ENCODE peak calls at places on chromosomes 16 and 17, in five cellular contexts. One of them, this sample, is unnamed.

GRCh38 chr17:29292071-29292991 is 1.6 kb downstream of the NUFIP2 start:
- DNase-seq in fibroblast of lung: peak
- DNase-seq in transverse colon: peak
- DNase-seq in fibroblast of the aortic adventitia: peak
- DNase-seq in cardiac muscle cell: peak
- DNase-seq in this sample: peak

GRCh38 chr17:38871247-38871991 is 1.6 kb downstream of the LASP1 start:
- DNase-seq in fibroblast of lung: peak
- DNase-seq in cardiac muscle cell: peak
- DNase-seq in transverse colon: peak
- DNase-seq in fibroblast of the aortic adventitia: peak
- DNase-seq in this sample: peak

GRCh38 chr17:17676752-17677151 is 4.5 kb upstream of the RAI1 start:
- DNase-seq in fibroblast of lung: no peak
- DNase-seq in cardiac muscle cell: no peak
- DNase-seq in fibroblast of the aortic adventitia: no peak
- DNase-seq in transverse colon: no peak
- DNase-seq in this sample: no peak

GRCh38 chr17:77881545-77881944 is 77.0 kb upstream of the TNRC6C start:
- DNase-seq in cardiac muscle cell: no peak
- DNase-seq in fibroblast of the aortic adventitia: peak
- DNase-seq in fibroblast of lung: peak
- DNase-seq in transverse colon: peak
- DNase-seq in this sample: peak

GRCh38 chr16:50323335-50324011 is 45.3 kb downstream of the BRD7 start:
- DNase-seq in cardiac muscle cell: no peak
- DNase-seq in fibroblast of lung: peak
- DNase-seq in fibroblast of the aortic adventitia: peak
- DNase-seq in transverse colon: no peak
- DNase-seq in this sample: no peak

GRCh38 chr17:56810286-56810781 is 23.4 kb downstream of the C17orf67 start:
- DNase-seq in cardiac muscle cell: no peak
- DNase-seq in fibroblast of the aortic adventitia: no peak
- DNase-seq in fibroblast of lung: peak
- DNase-seq in transverse colon: no peak
- DNase-seq in this sample: no peak

GRCh38 chr16:57809843-57810196 is 7.5 kb upstream of the KIFC3 start:
- DNase-seq in cardiac muscle cell: no peak
- DNase-seq in fibroblast of the aortic adventitia: no peak
- DNase-seq in fibroblast of lung: no peak
- DNase-seq in transverse colon: no peak
- DNase-seq in this sample: no peak

GRCh38 chr16:65793781-65794180 is 572.7 kb upstream of the CDH5 start:
- DNase-seq in fibroblast of lung: no peak
- DNase-seq in transverse colon: no peak
- DNase-seq in fibroblast of the aortic adventitia: peak
- DNase-seq in cardiac muscle cell: no peak
- DNase-seq in this sample: no peak

GRCh38 chr17:75242461-75243042 is 18.9 kb downstream of the GGA3 start:
- DNase-seq in fibroblast of lung: no peak
- DNase-seq in cardiac muscle cell: no peak
- DNase-seq in fibroblast of the aortic adventitia: no peak
- DNase-seq in transverse colon: peak
- DNase-seq in this sample: peak

GRCh38 chr17:31560836-31561235 is 169.4 kb downstream of the RAB11FIP4 start:
- DNase-seq in cardiac muscle cell: no peak
- DNase-seq in fibroblast of lung: no peak
- DNase-seq in transverse colon: no peak
- DNase-seq in fibroblast of the aortic adventitia: no peak
- DNase-seq in this sample: no peak

GRCh38 chr17:40373324-40373723 is 8.8 kb upstream of the GJD3 start:
- DNase-seq in transverse colon: no peak
- DNase-seq in cardiac muscle cell: no peak
- DNase-seq in fibroblast of the aortic adventitia: peak
- DNase-seq in fibroblast of lung: peak
- DNase-seq in this sample: no peak

GRCh38 chr17:13638855-13639458 is 37.2 kb upstream of the HS3ST3A1 start:
- DNase-seq in cardiac muscle cell: no peak
- DNase-seq in fibroblast of the aortic adventitia: peak
- DNase-seq in fibroblast of lung: peak
- DNase-seq in transverse colon: no peak
- DNase-seq in this sample: peak

DNA sequence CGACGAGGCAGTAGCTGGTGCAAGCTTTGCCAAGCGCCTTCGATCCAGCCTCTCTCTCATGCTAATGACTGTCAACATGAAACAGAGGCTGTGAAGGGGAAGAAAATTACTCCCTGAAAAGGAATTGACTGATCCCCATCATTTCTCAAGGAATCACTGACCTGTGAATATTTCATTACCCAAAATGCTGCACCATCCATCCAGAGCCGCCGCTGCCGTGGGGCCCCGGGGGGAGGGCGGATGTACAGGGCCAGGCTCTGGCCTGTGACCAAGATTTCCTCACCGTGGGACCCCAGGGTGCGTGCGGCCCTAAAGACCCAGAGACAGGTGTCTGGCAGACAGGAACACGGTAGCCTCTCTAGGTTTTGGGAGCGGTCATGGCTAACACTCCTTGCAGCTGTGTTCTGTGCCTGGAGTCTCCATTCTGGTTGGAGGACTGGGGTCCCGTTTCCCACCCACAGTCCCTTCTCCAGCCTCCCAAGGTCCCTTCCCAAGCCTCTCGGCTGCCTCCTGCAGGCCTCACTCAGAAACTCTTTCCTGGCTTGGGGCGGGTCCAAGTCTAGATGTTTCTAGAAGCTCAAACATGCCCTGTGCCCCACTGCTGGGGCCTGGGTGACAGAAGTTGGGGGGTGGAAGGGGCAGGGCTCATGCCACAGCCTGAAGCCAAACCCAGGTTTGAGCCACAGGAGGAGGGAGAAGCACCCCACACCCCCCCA is 73.3 kb downstream of the ENGASE start:
- DNase-seq in fibroblast of the aortic adventitia: no peak
- DNase-seq in cardiac muscle cell: no peak
- DNase-seq in transverse colon: no peak
- DNase-seq in fibroblast of lung: no peak
- DNase-seq in this sample: no peak
- TF ChIP-seq CTCF in fibroblast of the aortic adventitia: no peak
- TF ChIP-seq CTCF in cardiac muscle cell: no peak
- TF ChIP-seq CTCF in transverse colon: no peak
- TF ChIP-seq CTCF in fibroblast of lung: no peak
- TF ChIP-seq CTCF in this sample: no peak

GRCh38 chr17:72122336-72122667 is 1.5 kb downstream of the SOX9 start:
- DNase-seq in fibroblast of lung: no peak
- DNase-seq in cardiac muscle cell: no peak
- DNase-seq in transverse colon: no peak
- DNase-seq in fibroblast of the aortic adventitia: no peak
- DNase-seq in this sample: no peak

GRCh38 chr17:72122002-72122310 is 1.1 kb downstream of the SOX9 start:
- DNase-seq in fibroblast of the aortic adventitia: no peak
- DNase-seq in transverse colon: no peak
- DNase-seq in fibroblast of lung: peak
- DNase-seq in cardiac muscle cell: no peak
- DNase-seq in this sample: no peak

GRCh38 chr17:72120878-72121163 is at the start of gene SOX9:
- DNase-seq in transverse colon: peak
- DNase-seq in fibroblast of lung: peak
- DNase-seq in fibroblast of the aortic adventitia: peak
- DNase-seq in cardiac muscle cell: peak
- DNase-seq in this sample: no peak

GRCh38 chr17:72119963-72120877 is 600 bp upstream of the SOX9 start:
- DNase-seq in transverse colon: peak
- DNase-seq in fibroblast of the aortic adventitia: peak
- DNase-seq in cardiac muscle cell: peak
- DNase-seq in fibroblast of lung: peak
- DNase-seq in this sample: no peak

GRCh38 chr17:72121164-72122001 is 563 bp downstream of the SOX9 start:
- DNase-seq in cardiac muscle cell: peak
- DNase-seq in fibroblast of the aortic adventitia: peak
- DNase-seq in fibroblast of lung: peak
- DNase-seq in transverse colon: peak
- DNase-seq in this sample: no peak
- TF ChIP-seq CTCF in cardiac muscle cell: peak
- TF ChIP-seq CTCF in fibroblast of the aortic adventitia: no peak
- TF ChIP-seq CTCF in fibroblast of lung: no peak
- TF ChIP-seq CTCF in transverse colon: no peak
- TF ChIP-seq CTCF in this sample: no peak

DNA sequence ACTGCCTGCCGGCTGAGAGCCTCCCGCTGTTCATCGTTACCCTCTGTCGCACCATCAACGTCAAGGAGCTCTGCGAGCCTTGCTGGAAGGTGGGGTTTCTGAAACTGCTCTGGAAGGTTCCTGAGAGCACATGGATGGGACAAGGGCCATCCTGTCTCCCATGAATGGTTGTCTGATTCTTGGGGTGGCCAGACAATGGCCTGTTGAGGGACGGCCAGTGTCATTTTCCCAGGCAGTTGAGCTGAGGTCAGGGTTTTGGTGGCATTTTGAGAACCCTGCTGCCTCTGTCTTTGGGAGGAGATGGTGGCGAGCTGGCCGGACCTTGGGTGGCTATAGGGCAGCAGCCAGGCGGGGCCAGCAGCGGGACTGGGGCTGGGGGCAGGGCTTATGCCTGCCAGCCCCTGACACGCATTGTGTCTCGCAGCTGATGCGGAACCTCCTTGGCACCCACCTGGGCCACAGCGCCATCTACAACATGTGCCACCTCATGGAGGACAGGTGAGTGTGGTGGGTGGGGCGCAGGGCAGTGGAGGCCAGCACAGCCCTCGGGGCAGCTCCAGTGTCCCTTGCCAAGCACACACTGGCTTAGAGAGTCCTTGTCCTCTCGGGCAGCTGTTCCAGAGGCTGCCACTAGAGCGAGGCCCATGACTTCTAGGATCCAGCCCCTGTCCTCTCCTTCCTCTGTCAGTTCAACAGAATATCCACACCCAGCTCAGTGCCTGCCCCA is 9.1 kb downstream of the TSC2 start:
- DNase-seq in fibroblast of lung: no peak
- DNase-seq in transverse colon: no peak
- DNase-seq in fibroblast of the aortic adventitia: no peak
- DNase-seq in cardiac muscle cell: no peak
- DNase-seq in this sample: peak
- TF ChIP-seq CTCF in fibroblast of lung: no peak
- TF ChIP-seq CTCF in transverse colon: no peak
- TF ChIP-seq CTCF in fibroblast of the aortic adventitia: no peak
- TF ChIP-seq CTCF in cardiac muscle cell: peak
- TF ChIP-seq CTCF in this sample: no peak

DNA sequence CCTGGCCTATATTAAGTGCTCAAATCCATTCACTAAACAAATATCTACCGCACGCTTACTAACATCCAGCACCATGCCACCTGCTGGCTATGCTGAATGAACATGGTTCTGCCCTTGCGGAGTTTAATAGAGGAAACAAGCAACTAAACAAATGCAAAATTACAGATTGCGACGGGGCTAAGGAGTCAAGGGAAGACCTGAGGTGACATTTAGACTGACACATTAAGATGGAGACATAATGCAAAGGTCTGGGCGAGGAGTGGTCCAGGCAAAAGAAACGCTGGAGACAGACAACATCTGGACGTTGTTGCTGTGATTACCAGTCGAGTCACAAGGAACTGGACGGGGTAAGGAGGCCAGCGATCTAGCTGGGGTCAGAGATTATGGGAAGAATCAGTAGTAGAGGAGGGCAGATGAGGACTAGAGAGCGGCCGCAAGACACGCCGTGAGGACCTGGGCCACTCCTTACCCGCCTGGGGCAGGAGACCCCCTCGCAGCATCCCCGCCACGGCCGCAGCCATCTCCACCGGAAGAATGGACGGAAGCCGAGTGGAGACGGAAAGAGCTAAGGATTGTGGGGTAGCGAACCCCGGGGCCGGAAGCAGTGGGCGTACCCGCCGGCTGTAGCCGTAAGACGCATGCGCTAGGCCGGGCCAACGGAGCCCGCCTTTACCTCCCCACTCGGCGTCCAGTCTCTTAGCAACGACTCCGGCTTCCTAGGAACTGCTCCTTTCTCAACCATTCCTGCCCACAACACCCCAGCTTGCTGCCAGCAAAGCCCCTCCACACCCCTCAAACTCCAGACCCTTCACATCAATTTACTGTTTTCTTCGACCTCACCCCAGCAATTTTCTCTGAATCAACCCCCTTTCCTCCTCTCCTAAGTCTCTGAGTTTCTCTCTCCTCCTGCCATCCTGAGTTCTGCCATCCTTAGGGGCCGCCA is at the start of the genes LRRC46 and MRPL10:
- DNase-seq in cardiac muscle cell: peak
- DNase-seq in transverse colon: peak
- DNase-seq in fibroblast of lung: peak
- DNase-seq in fibroblast of the aortic adventitia: peak
- DNase-seq in this sample: peak
- TF ChIP-seq CTCF in cardiac muscle cell: peak
- TF ChIP-seq CTCF in transverse colon: peak
- TF ChIP-seq CTCF in fibroblast of lung: peak
- TF ChIP-seq CTCF in fibroblast of the aortic adventitia: peak
- TF ChIP-seq CTCF in this sample: peak

This sample was measured in activated CD8-positive, alpha-beta T cell treated with anti-CD3 and anti-CD28 coated beads for 36 hours.